ENCODE peak calls at places on chromosome 3, in nine cellular contexts. I, F, N, M, O, C, Y, Q and D are unnamed samples.

GRCh38 chr3:129016725-129017530 is 15.8 kb downstream of the EFCC1 start:
- DNase-seq in I (no peak), F (peak; percentile 70), N (no peak), M (no peak), O (no peak), C (peak; percentile 57), Y (no peak), Q (peak; percentile 79), D (peak; percentile 27)

GRCh38 chr3:137524751-137525150 is 239.4 kb upstream of the SOX14 start:
- DNase-seq in I (no peak), F (no peak), N (no peak), M (no peak), O (no peak), C (no peak), Y (no peak), Q (no peak), D (no peak)

GRCh38 chr3:125602752-125603649 is 7.7 kb upstream of the OSBPL11 start:
- DNase-seq in I (no peak), F (no peak), N (no peak), M (peak; percentile 94), O (peak; percentile 88), C (no peak), Y (peak; percentile 31), Q (no peak), D (peak; percentile 86)

GRCh38 chr3:23748398-23749110 is 57.2 kb upstream of the UBE2E1 start:
- DNase-seq in I (no peak), F (no peak), N (no peak), M (no peak), O (no peak), C (no peak), Y (no peak), Q (no peak), D (no peak)

GRCh38 chr3:181752202-181752671 is 40.5 kb downstream of the SOX2 start:
- DNase-seq in I (no peak), F (no peak), N (no peak), M (no peak), O (no peak), C (no peak), Y (no peak), Q (no peak), D (peak; percentile 54)

GRCh38 chr3:29194139-29194538 is 86.7 kb upstream of the RBMS3 start:
- DNase-seq in I (no peak), F (no peak), N (no peak), M (no peak), O (no peak), C (no peak), Y (no peak), Q (no peak), D (no peak)

GRCh38 chr3:108159865-108160264 is 62.4 kb downstream of the IFT57 start:
- DNase-seq in I (no peak), F (no peak), N (no peak), M (peak; percentile 29), O (peak; percentile 14), C (no peak), Y (no peak), Q (no peak), D (peak; percentile 77)

GRCh38 chr3:116614795-116615362 is 94.7 kb upstream of the TUSC7 start:
- DNase-seq in I (no peak), F (no peak), N (no peak), M (peak; percentile 23), O (peak; percentile 9), C (no peak), Y (no peak), Q (no peak), D (no peak)

GRCh38 chr3:48370330-48370708 is 1.7 kb upstream of the FBXW12 start:
- DNase-seq in I (no peak), F (no peak), N (no peak), M (no peak), O (no peak), C (no peak), Y (no peak), Q (no peak), D (no peak)

GRCh38 chr3:18575573-18575972 is 150.4 kb upstream of the SATB1 start:
- DNase-seq in I (no peak), F (no peak), N (no peak), M (no peak), O (no peak), C (no peak), Y (no peak), Q (no peak), D (peak; percentile 19)

GRCh38 chr3:15933439-15934144 is 135.8 kb upstream of the ANKRD28 start:
- DNase-seq in I (no peak), F (no peak), N (no peak), M (no peak), O (no peak), C (no peak), Y (no peak), Q (no peak), D (no peak)

GRCh38 chr3:13866406-13866965 is 13.4 kb downstream of the WNT7A start:
- DNase-seq in I (peak; percentile 53), F (no peak), N (no peak), M (no peak), O (no peak), C (peak; percentile 83), Y (no peak), Q (no peak), D (peak; percentile 59)

GRCh38 chr3:32077260-32078084 is 28.9 kb upstream of the GPD1L start:
- DNase-seq in I (no peak), F (no peak), N (no peak), M (no peak), O (no peak), C (no peak), Y (no peak), Q (no peak), D (no peak)

GRCh38 chr3:74413547-74414241 is 200.8 kb downstream of the CNTN3 start:
- DNase-seq in I (no peak), F (no peak), N (no peak), M (no peak), O (no peak), C (no peak), Y (no peak), Q (no peak), D (no peak)

GRCh38 chr3:61571516-61572336 is 10.4 kb downstream of the PTPRG start:
- DNase-seq in I (no peak), F (no peak), N (no peak), M (no peak), O (no peak), C (no peak), Y (no peak), Q (peak; percentile 55), D (peak; percentile 33)

GRCh38 chr3:158735296-158736033 is 3.2 kb upstream of the RARRES1 start:
- DNase-seq in I (no peak), F (no peak), N (no peak), M (no peak), O (no peak), C (no peak), Y (no peak), Q (no peak), D (no peak)

GRCh38 chr3:354433-354832 is 157.9 kb downstream of the CHL1 start:
- DNase-seq in I (peak; percentile 2), F (no peak), N (no peak), M (peak; percentile 19), O (no peak), C (peak; percentile 23), Y (peak; percentile 20), Q (no peak), D (peak; percentile 48)

GRCh38 chr3:194485876-194486539 is 794 bp downstream of the ATP13A3 start:
- DNase-seq in I (peak; percentile 37), F (peak; percentile 66), N (peak; percentile 47), M (no peak), O (peak; percentile 21), C (peak; percentile 47), Y (no peak), Q (peak; percentile 60), D (no peak)

GRCh38 chr3:187944391-187945179 is 199.3 kb upstream of the BCL6 start:
- DNase-seq in I (no peak), F (no peak), N (no peak), M (no peak), O (no peak), C (peak; percentile 20), Y (no peak), Q (no peak), D (no peak)

GRCh38 chr3:184523825-184524615 is 37.6 kb upstream of the EPHB3 start:
- DNase-seq in I (no peak), F (no peak), N (no peak), M (no peak), O (peak; percentile 67), C (peak; percentile 62), Y (peak; percentile 51), Q (no peak), D (peak; percentile 88)

GRCh38 chr3:100902572-100902971 is 90.6 kb downstream of the ABI3BP start:
- DNase-seq in I (no peak), F (no peak), N (no peak), M (no peak), O (no peak), C (no peak), Y (peak; percentile 29), Q (no peak), D (peak; percentile 62)

GRCh38 chr3:94310736-94311135 is 247.9 kb downstream of the NSUN3 start:
- DNase-seq in I (no peak), F (no peak), N (no peak), M (no peak), O (no peak), C (no peak), Y (no peak), Q (no peak), D (no peak)

GRCh38 chr3:160885791-160886286 is 129.8 kb downstream of the PPM1L start:
- DNase-seq in I (no peak), F (peak; percentile 50), N (no peak), M (no peak), O (no peak), C (no peak), Y (peak; percentile 80), Q (peak; percentile 75), D (peak; percentile 30)

GRCh38 chr3:59121346-59122144 is 71.7 kb upstream of the CFAP20DC start:
- DNase-seq in I (no peak), F (no peak), N (no peak), M (no peak), O (no peak), C (no peak), Y (no peak), Q (no peak), D (no peak)

GRCh38 chr3:15439476-15439875 is 12.1 kb downstream of the EAF1 start:
- DNase-seq in I (no peak), F (no peak), N (no peak), M (no peak), O (no peak), C (no peak), Y (no peak), Q (no peak), D (no peak)

GRCh38 chr3:86708908-86709307 is 282.0 kb downstream of the VGLL3 start:
- DNase-seq in I (no peak), F (no peak), N (no peak), M (no peak), O (no peak), C (no peak), Y (no peak), Q (no peak), D (no peak)

GRCh38 chr3:14900881-14901873 is 46.2 kb upstream of the NR2C2 start:
- DNase-seq in I (no peak), F (no peak), N (peak; percentile 82), M (no peak), O (no peak), C (no peak), Y (no peak), Q (no peak), D (peak; percentile 16)

GRCh38 chr3:134323966-134324962 is 50.0 kb downstream of the AMOTL2 start:
- DNase-seq in I (no peak), F (no peak), N (no peak), M (no peak), O (no peak), C (no peak), Y (no peak), Q (no peak), D (no peak)

GRCh38 chr3:21839592-21839991 is 88.6 kb upstream of the ZNF385D start:
- DNase-seq in I (no peak), F (no peak), N (no peak), M (peak; percentile 57), O (no peak), C (no peak), Y (peak; percentile 80), Q (peak; percentile 34), D (peak; percentile 90)

GRCh38 chr3:170528731-170529130 is 57.1 kb downstream of the SLC7A14 start:
- DNase-seq in I (no peak), F (no peak), N (no peak), M (no peak), O (no peak), C (no peak), Y (no peak), Q (no peak), D (no peak)